ENCODE peak calls at places on chromosomes 16 and 17, in six cellular contexts. T, M, N, O, V and H are unnamed samples.

GRCh38 chr16:85490971-85491771 is 122.0 kb upstream of the GSE1 start:
- DNase-seq in N (no peak), V (peak; percentile 59), M (no peak), T (peak; percentile 65), O (peak; percentile 23), H (no peak)

GRCh38 chr17:78977681-78977943 is 2.1 kb downstream of the LGALS3BP start:
- DNase-seq in T (no peak), O (no peak), M (no peak), V (no peak), N (no peak), H (no peak)

GRCh38 chr16:58418026-58418425 is 25.8 kb downstream of the GINS3 start:
- DNase-seq in T (no peak), M (no peak), N (no peak), O (no peak), V (no peak), H (no peak)

GRCh38 chr17:70655179-70655578 is 485.8 kb downstream of the KCNJ2 start:
- DNase-seq in V (no peak), O (no peak), M (no peak), T (no peak), N (no peak), H (no peak)

GRCh38 chr16:69520800-69521602 is 44.8 kb upstream of the NFAT5 start:
- DNase-seq in N (no peak), O (no peak), V (no peak), M (no peak), T (no peak), H (no peak)

GRCh38 chr16:51994597-51994996 is 552.3 kb downstream of the TOX3 start:
- DNase-seq in M (peak; percentile 8), O (no peak), N (peak; percentile 75), T (no peak), V (peak; percentile 61), H (no peak)

GRCh38 chr16:85418978-85419491 is 194.1 kb upstream of the GSE1 start:
- DNase-seq in M (no peak), N (peak; percentile 35), T (peak; percentile 34), V (no peak), O (no peak), H (no peak)

GRCh38 chr17:35244345-35245195 is 1.7 kb downstream of the SLFN5 start:
- DNase-seq in O (peak; percentile 84), M (peak; percentile 73), T (peak; percentile 42), V (peak; percentile 58), N (peak; percentile 87), H (peak; percentile 92)

GRCh38 chr16:57727610-57728009 is 8.0 kb upstream of the KATNB1 start:
- DNase-seq in V (no peak), T (no peak), M (no peak), O (no peak), N (no peak), H (no peak)

GRCh38 chr17:66427134-66427533 is 124.7 kb downstream of the PRKCA start:
- DNase-seq in V (no peak), N (no peak), T (no peak), M (no peak), O (no peak), H (no peak)

GRCh38 chr17:68053237-68054030 is 17.9 kb downstream of the KPNA2 start:
- DNase-seq in V (peak; percentile 27), M (peak; percentile 70), O (no peak), T (no peak), N (no peak), H (peak; percentile 51)

GRCh38 chr17:28394717-28395116 is 11.3 kb downstream of the SLC46A1 start:
- DNase-seq in O (no peak), N (no peak), T (no peak), V (no peak), M (peak; percentile 71), H (no peak)

GRCh38 chr16:68987734-68988457 is 117.6 kb upstream of the HAS3 start:
- DNase-seq in O (no peak), V (no peak), N (no peak), T (no peak), M (no peak), H (no peak)

GRCh38 chr17:40372031-40372430 is 7.5 kb upstream of the GJD3 start:
- DNase-seq in M (no peak), O (no peak), T (no peak), N (no peak), V (no peak), H (no peak)

GRCh38 chr16:84890427-84890826 is 70.6 kb downstream of the CRISPLD2 start:
- DNase-seq in T (no peak), O (no peak), N (no peak), V (no peak), M (no peak), H (no peak)

GRCh38 chr16:54327609-54328008 is 41.0 kb upstream of the IRX3 start:
- DNase-seq in N (no peak), O (no peak), M (no peak), T (no peak), V (no peak), H (no peak)

GRCh38 chr17:1039511-1040215 is 42.7 kb downstream of the TIMM22 start:
- DNase-seq in O (no peak), T (no peak), N (peak; percentile 92), V (peak; percentile 45), M (no peak), H (peak; percentile 85)

GRCh38 chr17:78000351-78000750 is 41.8 kb downstream of the TNRC6C start:
- DNase-seq in V (no peak), N (no peak), T (no peak), O (no peak), M (peak; percentile 80), H (no peak)

GRCh38 chr17:8745586-8746500 is 1.2 kb upstream of the CCDC42 start:
- DNase-seq in M (peak; percentile 45), N (peak; percentile 85), O (peak; percentile 76), T (peak; percentile 84), V (peak; percentile 66), H (peak; percentile 86)

GRCh38 chr16:54203851-54204505 is 82.6 kb downstream of the IRX3 start:
- DNase-seq in T (no peak), M (no peak), O (no peak), N (no peak), V (no peak), H (no peak)

GRCh38 chr16:78773316-78773715 is 673.9 kb downstream of the WWOX start:
- DNase-seq in T (peak; percentile 29), O (no peak), M (no peak), N (no peak), V (no peak), H (no peak)

GRCh38 chr16:8605554-8605953 is 15.2 kb upstream of the TMEM114 start:
- DNase-seq in M (no peak), N (no peak), T (no peak), O (no peak), V (no peak), H (no peak)

GRCh38 chr16:72752004-72752695 is 295.8 kb downstream of the ZFHX3 start:
- DNase-seq in T (no peak), O (no peak), M (no peak), N (peak; percentile 70), V (no peak), H (no peak)

GRCh38 chr17:66002807-66003206 is 189.1 kb downstream of the CEP112 start:
- DNase-seq in V (no peak), O (no peak), N (no peak), T (no peak), M (no peak), H (no peak)

GRCh38 chr16:79386299-79386698 is 214.2 kb downstream of the MAF start:
- DNase-seq in N (no peak), M (no peak), T (no peak), O (no peak), V (no peak), H (no peak)

GRCh38 chr17:59331929-59332889 is 754 bp downstream of the YPEL2 start:
- DNase-seq in N (peak; percentile 73), V (peak; percentile 63), M (no peak), O (peak; percentile 44), T (peak; percentile 58), H (peak; percentile 78)

GRCh38 chr17:2397247-2398171 is 3.4 kb downstream of the MNT start:
- DNase-seq in T (no peak), V (no peak), M (no peak), N (no peak), O (no peak), H (peak; percentile 66)

GRCh38 chr16:53913082-53913870 is 209.3 kb downstream of the FTO start:
- DNase-seq in V (no peak), M (peak; percentile 88), T (no peak), N (no peak), O (no peak), H (no peak)

GRCh38 chr17:48593126-48593829 is at the start of gene HOXB5:
- DNase-seq in T (no peak), O (no peak), V (no peak), M (peak; percentile 54), N (no peak), H (no peak)

GRCh38 chr17:9684955-9685621 is 39.8 kb downstream of the USP43 start:
- DNase-seq in M (peak; percentile 47), O (no peak), V (no peak), T (no peak), N (no peak), H (no peak)

GRCh38 chr17:77840156-77840555 is 118.3 kb upstream of the TNRC6C start:
- DNase-seq in T (no peak), M (peak; percentile 72), V (no peak), N (no peak), O (no peak), H (peak; percentile 51)

GRCh38 chr16:54928421-54929089 is 2.1 kb upstream of the IRX5 start:
- DNase-seq in M (peak; percentile 33), O (no peak), T (peak; percentile 55), N (peak; percentile 90), V (no peak), H (peak; percentile 87)

GRCh38 chr17:42704495-42705494 is 22.5 kb downstream of the CNTNAP1 start:
- DNase-seq in V (no peak), T (no peak), N (no peak), M (no peak), O (peak; percentile 58), H (no peak)
- H3K4me1 ChIP-seq in V (no peaks in the 10 kb centered on the region), T (peaks cover 10% of the 10 kb centered on the region), N (no peaks in the 10 kb centered on the region), M (no peaks in the 10 kb centered on the region), O (no peaks in the 10 kb centered on the region), H (no peaks in the 10 kb centered on the region)

DNA sequence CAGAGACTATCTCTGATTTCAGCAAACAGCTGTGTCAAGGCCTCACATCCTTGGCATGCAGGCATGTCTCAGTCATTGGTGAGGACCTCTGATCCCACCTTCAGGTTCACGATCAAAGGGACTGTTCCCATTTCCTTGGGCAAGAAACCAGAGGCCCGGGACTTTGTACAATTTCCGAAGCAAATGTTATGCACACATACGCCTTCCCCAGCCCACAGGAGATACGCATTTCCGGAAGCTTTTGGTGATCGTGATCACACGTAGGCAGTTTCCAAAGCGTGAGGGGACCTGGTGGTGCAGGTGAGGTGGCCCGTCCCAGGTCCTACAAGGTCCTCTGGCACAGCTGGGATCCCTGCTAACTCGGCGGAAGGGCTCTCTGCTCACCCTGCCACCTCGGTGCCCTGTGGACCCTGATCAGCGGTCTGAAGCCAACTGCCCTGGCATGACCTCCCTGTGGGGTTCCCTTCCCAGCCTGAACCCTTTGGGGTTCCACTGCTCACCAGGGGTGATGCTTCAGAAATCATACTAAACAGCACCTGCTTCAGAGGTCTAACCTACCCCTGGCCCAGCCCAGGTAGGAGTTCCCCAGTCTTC is 28.8 kb upstream of the KLHDC4 start:
- DNase-seq in N (no peak), V (no peak), O (no peak), T (no peak), M (no peak), H (no peak)
- H3K27ac ChIP-seq in N (no peak overlapping the region), V (no peak overlapping the region), O (no peak overlapping the region), T (no peak overlapping the region), M (no peak overlapping the region), H (no peak overlapping the region)

GRCh38 chr16:88925540-88925887 is 51.5 kb downstream of the CBFA2T3 start:
- DNase-seq in O (no peak), V (no peak), M (no peak), N (no peak), T (no peak), H (no peak)
- H3K4me1 ChIP-seq in O (peaks cover 30% of the 10 kb centered on the region), V (peaks cover 22% of the 10 kb centered on the region), M (peaks cover 25% of the 10 kb centered on the region), N (peaks cover 49% of the 10 kb centered on the region), T (peaks cover 14% of the 10 kb centered on the region), H (peaks cover 20% of the 10 kb centered on the region)

GRCh38 chr16:87821346-87822001 is 47.8 kb downstream of the SLC7A5 start:
- DNase-seq in M (no peak), T (peak; percentile 48), O (no peak), N (no peak), V (no peak), H (no peak)
- H3K27ac ChIP-seq in M (no peak overlapping the region), T (no peak overlapping the region), O (no peak overlapping the region), N (no peak overlapping the region), V (no peak overlapping the region), H (no peak overlapping the region)